ENCODE peak calls at places on chromosomes 4 and X, in eight cellular contexts. T is CD8-positive, alpha-beta memory T cell; W is suprapubic skin; L is Caco-2; E is endothelial cell of umbilical vein; N is heart left ventricle; O is endodermal cell; S is neural progenitor cell. C is an unnamed sample.

GRCh38 chr4:159689526-159689925 is 586.6 kb downstream of the RAPGEF2 start:
- DNase-seq in T (no peak), W (no peak), L (no peak), E (no peak), N (no peak), O (no peak), S (no peak), C (no peak)

GRCh38 chr4:108247511-108248088 is 78.9 kb upstream of the LEF1 start:
- DNase-seq in T (no peak), W (no peak), L (no peak), E (peak; percentile 10), N (no peak), O (peak; percentile 58), S (peak; percentile 69), C (no peak)

GRCh38 chrX:10158279-10158939 is 1.6 kb downstream of the CLCN4 start:
- DNase-seq in T (no peak), W (no peak), L (no peak), E (peak; percentile 37), N (no peak), O (peak; percentile 72), S (peak; percentile 55), C (no peak)

GRCh38 chr4:177728361-177729152 is 286.3 kb upstream of the AGA start:
- DNase-seq in T (no peak), W (no peak), L (peak; percentile 2), E (no peak), N (no peak), O (no peak), S (no peak), C (no peak)

GRCh38 chr4:72468904-72469502 is 100.0 kb downstream of the ADAMTS3 start:
- DNase-seq in T (no peak), W (no peak), L (no peak), E (peak; percentile 46), N (no peak), O (no peak), S (peak; percentile 61), C (peak; percentile 23)

GRCh38 chr4:81436096-81436495 is 35.6 kb downstream of the RASGEF1B start:
- DNase-seq in T (no peak), W (no peak), L (no peak), E (no peak), N (no peak), O (no peak), S (no peak), C (no peak)

GRCh38 chr4:164880489-164881262 is 3.7 kb downstream of the APELA start:
- DNase-seq in T (no peak), W (no peak), L (peak; percentile 49), E (no peak), N (no peak), O (no peak), S (no peak), C (no peak)

GRCh38 chrX:120468825-120469525 is at the start of gene LAMP2:
- DNase-seq in T (peak; percentile 74), W (peak; percentile 91), L (peak; percentile 90), E (peak; percentile 86), N (peak; percentile 88), O (peak; percentile 93), S (peak; percentile 94), C (peak; percentile 76)

GRCh38 chr4:89712141-89712540 is 124.8 kb downstream of the SNCA start:
- DNase-seq in T (no peak), W (no peak), L (no peak), E (peak; percentile 92), N (no peak), O (no peak), S (no peak), C (no peak)

GRCh38 chr4:3700736-3701135 is 65.4 kb upstream of the ADRA2C start:
- DNase-seq in T (no peak), W (peak; percentile 61), L (no peak), E (no peak), N (no peak), O (no peak), S (no peak), C (no peak)

GRCh38 chrX:283115-283845 is 2.1 kb downstream of the PLCXD1 start:
- DNase-seq in T (peak; percentile 83), W (peak; percentile 97), L (peak; percentile 92), E (peak; percentile 89), N (peak; percentile 91), O (peak; percentile 98), S (peak; percentile 97), C (peak; percentile 94)

GRCh38 chr4:77903186-77903585 is 40.6 kb downstream of the MRPL1 start:
- DNase-seq in T (no peak), W (no peak), L (no peak), E (no peak), N (no peak), O (no peak), S (no peak), C (no peak)

GRCh38 chrX:63363788-63364187 is 12.7 kb upstream of the SPIN4 start:
- DNase-seq in T (no peak), W (no peak), L (no peak), E (no peak), N (no peak), O (no peak), S (no peak), C (no peak)

GRCh38 chr4:173990126-173990878 is 293.2 kb downstream of the FBXO8 start:
- DNase-seq in T (no peak), W (no peak), L (peak; percentile 16), E (peak; percentile 12), N (no peak), O (peak; percentile 57), S (peak; percentile 75), C (no peak)

GRCh38 chrX:43865791-43866190 is 16.5 kb downstream of the MAOB start:
- DNase-seq in T (no peak), W (no peak), L (no peak), E (no peak), N (no peak), O (no peak), S (no peak), C (no peak)

GRCh38 chrX:43862434-43862833 is 19.8 kb downstream of the MAOB start:
- DNase-seq in T (no peak), W (no peak), L (no peak), E (no peak), N (no peak), O (no peak), S (no peak), C (no peak)

GRCh38 chrX:43868791-43869190 is 13.5 kb downstream of the MAOB start:
- DNase-seq in T (no peak), W (no peak), L (no peak), E (no peak), N (no peak), O (no peak), S (no peak), C (no peak)

GRCh38 chrX:43870011-43870410 is 12.2 kb downstream of the MAOB start:
- DNase-seq in T (no peak), W (no peak), L (no peak), E (no peak), N (no peak), O (no peak), S (no peak), C (no peak)

GRCh38 chrX:43866423-43866822 is 15.8 kb downstream of the MAOB start:
- DNase-seq in T (no peak), W (no peak), L (no peak), E (no peak), N (no peak), O (no peak), S (no peak), C (no peak)
- H3K4me1 ChIP-seq in T (no peaks in the 10 kb centered on the region), W (no peaks in the 10 kb centered on the region), L (no peaks in the 10 kb centered on the region), E (peaks cover under 1% of the 10 kb centered on the region), N (peaks cover 12% of the 10 kb centered on the region), O (no peaks in the 10 kb centered on the region), S (no peaks in the 10 kb centered on the region), C (no peaks in the 10 kb centered on the region)

GRCh38 chrX:110316351-110317078 is 1.4 kb downstream of the AMMECR1 start:
- DNase-seq in T (no peak), W (no peak), L (peak; percentile 0), E (peak; percentile 40), N (no peak), O (no peak), S (peak; percentile 9), C (no peak)
- H3K4me1 ChIP-seq in T (peaks cover 18% of the 10 kb centered on the region), W (peaks cover 8% of the 10 kb centered on the region), L (peaks cover 15% of the 10 kb centered on the region), E (peaks cover 9% of the 10 kb centered on the region), N (peaks cover 4% of the 10 kb centered on the region), O (no peaks in the 10 kb centered on the region), S (peaks cover 6% of the 10 kb centered on the region), C (peaks cover 18% of the 10 kb centered on the region)

GRCh38 chr4:139973015-139973414 is 181.0 kb downstream of the MAML3 start:
- DNase-seq in T (no peak), W (no peak), L (no peak), E (no peak), N (no peak), O (no peak), S (peak; percentile 24), C (no peak)
- H3K4me1 ChIP-seq in T (no peaks in the 10 kb centered on the region), W (peaks cover 32% of the 10 kb centered on the region), L (peaks cover 12% of the 10 kb centered on the region), E (peaks cover 27% of the 10 kb centered on the region), N (peaks cover 30% of the 10 kb centered on the region), O (peaks cover 3% of the 10 kb centered on the region), S (peaks cover 10% of the 10 kb centered on the region), C (no peaks in the 10 kb centered on the region)

DNA sequence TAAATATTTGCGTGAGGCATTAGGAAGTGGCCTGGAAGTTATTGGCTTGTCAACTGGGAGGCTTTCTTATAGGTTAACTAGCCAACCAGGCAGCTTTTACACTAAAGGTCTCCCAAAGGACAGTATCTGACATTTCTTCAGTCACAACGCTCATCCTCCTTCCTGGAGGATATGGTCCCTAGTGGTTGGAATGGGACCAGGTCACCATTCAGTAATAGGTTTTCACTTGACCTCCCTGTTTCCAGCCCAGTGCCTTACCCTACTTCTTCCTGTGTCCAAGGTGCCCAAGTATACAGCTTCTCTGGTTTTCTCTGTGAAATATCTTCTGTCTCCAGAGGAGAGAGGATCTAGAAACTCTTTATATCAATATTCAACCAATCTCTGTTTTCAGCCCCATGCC is 38.5 kb downstream of the RPS6KA3 start:
- DNase-seq in T (no peak), W (no peak), L (no peak), E (no peak), N (no peak), O (no peak), S (no peak), C (no peak)
- H3K4me1 ChIP-seq in T (peaks cover 11% of the 10 kb centered on the region), W (no peaks in the 10 kb centered on the region), L (peaks cover 8% of the 10 kb centered on the region), E (peaks cover 2% of the 10 kb centered on the region), N (peaks cover 29% of the 10 kb centered on the region), O (no peaks in the 10 kb centered on the region), S (no peaks in the 10 kb centered on the region), C (no peaks in the 10 kb centered on the region)

C was measured in CD4-positive, CD25-positive, alpha-beta regulatory T cell.